ENCODE peak calls at places on chromosomes 7 and 10, in nine cellular contexts. One of them, this sample, is unnamed.

GRCh38 chr10:110918633-110919348 is at the start of gene BBIP1:
- DNase-seq in psoas muscle: peak
- DNase-seq in brain microvascular endothelial cell: peak
- DNase-seq in lower lobe of right lung: no peak
- DNase-seq in HFF-Myc: peak
- DNase-seq in bronchial epithelial cell: peak
- DNase-seq in neural crest cell: no peak
- DNase-seq in right lobe of liver: peak
- DNase-seq in osteocyte: peak
- DNase-seq in this sample: no peak

GRCh38 chr7:148669907-148670306 is 28.8 kb upstream of the CUL1 start:
- DNase-seq in psoas muscle: no peak
- DNase-seq in brain microvascular endothelial cell: no peak
- DNase-seq in lower lobe of right lung: no peak
- DNase-seq in HFF-Myc: no peak
- DNase-seq in bronchial epithelial cell: peak
- DNase-seq in neural crest cell: no peak
- DNase-seq in right lobe of liver: no peak
- DNase-seq in osteocyte: no peak
- DNase-seq in this sample: no peak

GRCh38 chr7:46139079-46139478 is 218.0 kb upstream of the IGFBP3 start:
- DNase-seq in psoas muscle: no peak
- DNase-seq in brain microvascular endothelial cell: peak
- DNase-seq in lower lobe of right lung: no peak
- DNase-seq in HFF-Myc: no peak
- DNase-seq in bronchial epithelial cell: peak
- DNase-seq in neural crest cell: no peak
- DNase-seq in right lobe of liver: no peak
- DNase-seq in osteocyte: no peak
- DNase-seq in this sample: no peak

GRCh38 chr7:12458520-12459131 is 55.0 kb upstream of the VWDE start:
- DNase-seq in psoas muscle: no peak
- DNase-seq in brain microvascular endothelial cell: peak
- DNase-seq in lower lobe of right lung: no peak
- DNase-seq in HFF-Myc: peak
- DNase-seq in bronchial epithelial cell: peak
- DNase-seq in neural crest cell: no peak
- DNase-seq in right lobe of liver: no peak
- DNase-seq in osteocyte: no peak
- DNase-seq in this sample: no peak

GRCh38 chr7:66748127-66748511 is 7.6 kb downstream of the RABGEF1 start:
- DNase-seq in psoas muscle: no peak
- DNase-seq in brain microvascular endothelial cell: no peak
- DNase-seq in lower lobe of right lung: no peak
- DNase-seq in HFF-Myc: no peak
- DNase-seq in bronchial epithelial cell: no peak
- DNase-seq in neural crest cell: no peak
- DNase-seq in right lobe of liver: no peak
- DNase-seq in osteocyte: no peak
- DNase-seq in this sample: no peak

GRCh38 chr7:12943781-12944180 is 256.3 kb downstream of the ARL4A start:
- DNase-seq in psoas muscle: no peak
- DNase-seq in brain microvascular endothelial cell: no peak
- DNase-seq in lower lobe of right lung: no peak
- DNase-seq in HFF-Myc: no peak
- DNase-seq in bronchial epithelial cell: peak
- DNase-seq in neural crest cell: no peak
- DNase-seq in right lobe of liver: no peak
- DNase-seq in osteocyte: no peak
- DNase-seq in this sample: no peak

GRCh38 chr10:56286096-56286495 is 75.0 kb downstream of the ZWINT start:
- DNase-seq in psoas muscle: no peak
- DNase-seq in brain microvascular endothelial cell: no peak
- DNase-seq in lower lobe of right lung: no peak
- DNase-seq in HFF-Myc: no peak
- DNase-seq in bronchial epithelial cell: peak
- DNase-seq in neural crest cell: no peak
- DNase-seq in right lobe of liver: no peak
- DNase-seq in osteocyte: no peak
- DNase-seq in this sample: no peak

GRCh38 chr7:122412886-122413285 is 108.3 kb upstream of the FEZF1 start:
- DNase-seq in psoas muscle: no peak
- DNase-seq in brain microvascular endothelial cell: peak
- DNase-seq in lower lobe of right lung: no peak
- DNase-seq in HFF-Myc: no peak
- DNase-seq in bronchial epithelial cell: peak
- DNase-seq in neural crest cell: no peak
- DNase-seq in right lobe of liver: no peak
- DNase-seq in osteocyte: no peak
- DNase-seq in this sample: no peak

GRCh38 chr10:36493511-36493880 is 631.9 kb upstream of the ANKRD30A start:
- DNase-seq in psoas muscle: no peak
- DNase-seq in brain microvascular endothelial cell: no peak
- DNase-seq in lower lobe of right lung: no peak
- DNase-seq in HFF-Myc: no peak
- DNase-seq in bronchial epithelial cell: peak
- DNase-seq in neural crest cell: no peak
- DNase-seq in right lobe of liver: no peak
- DNase-seq in osteocyte: no peak
- DNase-seq in this sample: no peak

GRCh38 chr7:138025215-138026186 is 23.6 kb upstream of the CREB3L2 start:
- DNase-seq in psoas muscle: no peak
- DNase-seq in brain microvascular endothelial cell: no peak
- DNase-seq in lower lobe of right lung: no peak
- DNase-seq in HFF-Myc: no peak
- DNase-seq in bronchial epithelial cell: no peak
- DNase-seq in neural crest cell: no peak
- DNase-seq in right lobe of liver: no peak
- DNase-seq in osteocyte: no peak
- DNase-seq in this sample: no peak

GRCh38 chr7:151897201-151897711 is 20.3 kb upstream of the PRKAG2 start:
- DNase-seq in psoas muscle: no peak
- DNase-seq in brain microvascular endothelial cell: no peak
- DNase-seq in lower lobe of right lung: no peak
- DNase-seq in HFF-Myc: no peak
- DNase-seq in bronchial epithelial cell: peak
- DNase-seq in neural crest cell: no peak
- DNase-seq in right lobe of liver: peak
- DNase-seq in osteocyte: no peak
- DNase-seq in this sample: no peak

GRCh38 chr10:930415-931325 is 835 bp downstream of the LARP4B start:
- DNase-seq in psoas muscle: peak
- DNase-seq in brain microvascular endothelial cell: no peak
- DNase-seq in lower lobe of right lung: peak
- DNase-seq in HFF-Myc: no peak
- DNase-seq in bronchial epithelial cell: peak
- DNase-seq in neural crest cell: peak
- DNase-seq in right lobe of liver: peak
- DNase-seq in osteocyte: no peak
- DNase-seq in this sample: no peak

GRCh38 chr10:56318816-56319215 is 42.2 kb downstream of the ZWINT start:
- DNase-seq in psoas muscle: no peak
- DNase-seq in brain microvascular endothelial cell: no peak
- DNase-seq in lower lobe of right lung: no peak
- DNase-seq in HFF-Myc: no peak
- DNase-seq in bronchial epithelial cell: peak
- DNase-seq in neural crest cell: no peak
- DNase-seq in right lobe of liver: no peak
- DNase-seq in osteocyte: no peak
- DNase-seq in this sample: no peak

GRCh38 chr7:100799037-100799896 is 28.1 kb downstream of the EPHB4 start:
- DNase-seq in psoas muscle: no peak
- DNase-seq in brain microvascular endothelial cell: peak
- DNase-seq in lower lobe of right lung: peak
- DNase-seq in HFF-Myc: peak
- DNase-seq in bronchial epithelial cell: peak
- DNase-seq in neural crest cell: peak
- DNase-seq in right lobe of liver: peak
- DNase-seq in osteocyte: no peak
- DNase-seq in this sample: no peak

GRCh38 chr7:12066561-12066960 is 144.5 kb upstream of the TMEM106B start:
- DNase-seq in psoas muscle: no peak
- DNase-seq in brain microvascular endothelial cell: no peak
- DNase-seq in lower lobe of right lung: no peak
- DNase-seq in HFF-Myc: no peak
- DNase-seq in bronchial epithelial cell: peak
- DNase-seq in neural crest cell: no peak
- DNase-seq in right lobe of liver: no peak
- DNase-seq in osteocyte: no peak
- DNase-seq in this sample: no peak

GRCh38 chr10:100969175-100970075 is at the start of gene SEMA4G:
- DNase-seq in psoas muscle: peak
- DNase-seq in brain microvascular endothelial cell: peak
- DNase-seq in lower lobe of right lung: peak
- DNase-seq in HFF-Myc: no peak
- DNase-seq in bronchial epithelial cell: no peak
- DNase-seq in neural crest cell: peak
- DNase-seq in right lobe of liver: peak
- DNase-seq in osteocyte: peak
- DNase-seq in this sample: peak

GRCh38 chr10:31961264-31961663 is 32.6 kb upstream of the ARHGAP12 start:
- DNase-seq in psoas muscle: no peak
- DNase-seq in brain microvascular endothelial cell: no peak
- DNase-seq in lower lobe of right lung: no peak
- DNase-seq in HFF-Myc: no peak
- DNase-seq in bronchial epithelial cell: no peak
- DNase-seq in neural crest cell: no peak
- DNase-seq in right lobe of liver: no peak
- DNase-seq in osteocyte: no peak
- DNase-seq in this sample: no peak

GRCh38 chr7:159141660-159142059 is 3.0 kb downstream of the VIPR2 start:
- DNase-seq in psoas muscle: peak
- DNase-seq in brain microvascular endothelial cell: no peak
- DNase-seq in lower lobe of right lung: no peak
- DNase-seq in HFF-Myc: no peak
- DNase-seq in bronchial epithelial cell: no peak
- DNase-seq in neural crest cell: no peak
- DNase-seq in right lobe of liver: no peak
- DNase-seq in osteocyte: no peak
- DNase-seq in this sample: no peak
- TF ChIP-seq CTCF in psoas muscle: no peak
- TF ChIP-seq CTCF in brain microvascular endothelial cell: no peak
- TF ChIP-seq CTCF in lower lobe of right lung: no peak
- TF ChIP-seq CTCF in HFF-Myc: no peak
- TF ChIP-seq CTCF in bronchial epithelial cell: no peak
- TF ChIP-seq CTCF in neural crest cell: peak
- TF ChIP-seq CTCF in right lobe of liver: no peak
- TF ChIP-seq CTCF in osteocyte: no peak
- TF ChIP-seq CTCF in this sample: no peak

GRCh38 chr7:50315739-50316671 is 11.5 kb downstream of the IKZF1 start:
- DNase-seq in psoas muscle: no peak
- DNase-seq in brain microvascular endothelial cell: no peak
- DNase-seq in lower lobe of right lung: no peak
- DNase-seq in HFF-Myc: no peak
- DNase-seq in bronchial epithelial cell: no peak
- DNase-seq in neural crest cell: no peak
- DNase-seq in right lobe of liver: no peak
- DNase-seq in osteocyte: no peak
- DNase-seq in this sample: no peak
- TF ChIP-seq CTCF in psoas muscle: no peak
- TF ChIP-seq CTCF in brain microvascular endothelial cell: no peak
- TF ChIP-seq CTCF in lower lobe of right lung: no peak
- TF ChIP-seq CTCF in HFF-Myc: no peak
- TF ChIP-seq CTCF in bronchial epithelial cell: no peak
- TF ChIP-seq CTCF in neural crest cell: no peak
- TF ChIP-seq CTCF in right lobe of liver: no peak
- TF ChIP-seq CTCF in osteocyte: no peak
- TF ChIP-seq CTCF in this sample: no peak

DNA sequence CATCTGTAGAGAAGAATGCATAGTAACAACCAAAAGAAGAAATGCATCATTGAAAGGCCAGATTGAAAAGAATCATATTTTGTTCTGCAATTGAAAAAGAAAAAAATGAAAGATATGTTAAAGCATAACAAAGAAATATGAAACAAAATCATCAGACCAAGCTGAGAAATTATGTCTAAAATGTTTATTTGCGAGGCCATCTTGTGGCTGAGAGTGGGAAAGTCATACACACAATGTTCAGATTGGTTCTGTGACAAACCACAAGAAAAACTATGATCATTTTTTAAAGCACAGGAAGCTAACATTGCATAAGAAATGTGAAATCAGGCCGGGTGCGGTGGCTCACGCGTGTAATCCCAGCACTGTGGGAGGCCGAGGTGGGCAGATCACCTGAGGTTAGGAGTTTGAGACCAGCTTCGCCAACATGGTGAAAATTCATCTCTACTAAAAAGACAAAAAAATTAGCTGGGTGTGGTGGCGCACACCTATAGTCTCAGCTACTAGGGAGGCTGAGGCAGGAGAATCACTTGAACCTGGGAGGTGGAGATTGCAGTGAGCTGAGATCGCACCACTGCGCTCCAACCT is 36.6 kb downstream of the ABCB5 start:
- DNase-seq in psoas muscle: no peak
- DNase-seq in brain microvascular endothelial cell: peak
- DNase-seq in lower lobe of right lung: no peak
- DNase-seq in HFF-Myc: no peak
- DNase-seq in bronchial epithelial cell: peak
- DNase-seq in neural crest cell: no peak
- DNase-seq in right lobe of liver: no peak
- DNase-seq in osteocyte: no peak
- DNase-seq in this sample: no peak
- TF ChIP-seq CTCF in psoas muscle: no peak
- TF ChIP-seq CTCF in brain microvascular endothelial cell: peak
- TF ChIP-seq CTCF in lower lobe of right lung: peak
- TF ChIP-seq CTCF in HFF-Myc: no peak
- TF ChIP-seq CTCF in bronchial epithelial cell: peak
- TF ChIP-seq CTCF in neural crest cell: peak
- TF ChIP-seq CTCF in right lobe of liver: no peak
- TF ChIP-seq CTCF in osteocyte: peak
- TF ChIP-seq CTCF in this sample: no peak

GRCh38 chr10:122052702-122053101 is 63.7 kb downstream of the TACC2 start:
- DNase-seq in psoas muscle: no peak
- DNase-seq in brain microvascular endothelial cell: no peak
- DNase-seq in lower lobe of right lung: no peak
- DNase-seq in HFF-Myc: no peak
- DNase-seq in bronchial epithelial cell: peak
- DNase-seq in neural crest cell: no peak
- DNase-seq in right lobe of liver: no peak
- DNase-seq in osteocyte: no peak
- DNase-seq in this sample: no peak

GRCh38 chr10:122050811-122051210 is 61.8 kb downstream of the TACC2 start:
- DNase-seq in psoas muscle: no peak
- DNase-seq in brain microvascular endothelial cell: no peak
- DNase-seq in lower lobe of right lung: no peak
- DNase-seq in HFF-Myc: no peak
- DNase-seq in bronchial epithelial cell: no peak
- DNase-seq in neural crest cell: no peak
- DNase-seq in right lobe of liver: no peak
- DNase-seq in osteocyte: no peak
- DNase-seq in this sample: no peak

GRCh38 chr10:122053314-122053713 is 64.4 kb downstream of the TACC2 start:
- DNase-seq in psoas muscle: no peak
- DNase-seq in brain microvascular endothelial cell: no peak
- DNase-seq in lower lobe of right lung: no peak
- DNase-seq in HFF-Myc: no peak
- DNase-seq in bronchial epithelial cell: no peak
- DNase-seq in neural crest cell: no peak
- DNase-seq in right lobe of liver: no peak
- DNase-seq in osteocyte: no peak
- DNase-seq in this sample: no peak

GRCh38 chr10:122050316-122050715 is 61.4 kb downstream of the TACC2 start:
- DNase-seq in psoas muscle: no peak
- DNase-seq in brain microvascular endothelial cell: no peak
- DNase-seq in lower lobe of right lung: no peak
- DNase-seq in HFF-Myc: no peak
- DNase-seq in bronchial epithelial cell: no peak
- DNase-seq in neural crest cell: no peak
- DNase-seq in right lobe of liver: no peak
- DNase-seq in osteocyte: no peak
- DNase-seq in this sample: no peak

GRCh38 chr10:122051609-122052385 is 62.8 kb downstream of the TACC2 start:
- DNase-seq in psoas muscle: peak
- DNase-seq in brain microvascular endothelial cell: peak
- DNase-seq in lower lobe of right lung: peak
- DNase-seq in HFF-Myc: peak
- DNase-seq in bronchial epithelial cell: peak
- DNase-seq in neural crest cell: peak
- DNase-seq in right lobe of liver: peak
- DNase-seq in osteocyte: peak
- DNase-seq in this sample: no peak
- TF ChIP-seq CTCF in psoas muscle: peak
- TF ChIP-seq CTCF in brain microvascular endothelial cell: peak
- TF ChIP-seq CTCF in lower lobe of right lung: peak
- TF ChIP-seq CTCF in HFF-Myc: peak
- TF ChIP-seq CTCF in bronchial epithelial cell: peak
- TF ChIP-seq CTCF in neural crest cell: peak
- TF ChIP-seq CTCF in right lobe of liver: peak
- TF ChIP-seq CTCF in osteocyte: peak
- TF ChIP-seq CTCF in this sample: peak

This sample was measured in ascending aorta.